ENCODE peak calls at places on chromosome 10, in five cellular contexts. R is neuronal stem cell, H is colonic mucosa, S is SK-N-SH, Q is mammary epithelial cell. B is an unnamed sample.

GRCh38 chr10:13717936-13718772 is 131.4 kb downstream of the PRPF18 start:
- DNase-seq in R (no peak), H (peak; percentile 67), S (no peak), Q (peak; percentile 82), B (no peak)

GRCh38 chr10:75430000-75430763 is 1.2 kb upstream of the LRMDA start:
- DNase-seq in R (peak; percentile 73), H (peak; percentile 73), S (no peak), Q (peak; percentile 77), B (peak; percentile 45)

GRCh38 chr10:50850576-50851340 is 34.7 kb downstream of the A1CF start:
- DNase-seq in R (peak; percentile 37), H (no peak), S (no peak), Q (no peak), B (peak; percentile 2)

GRCh38 chr10:97320480-97321031 is 1.5 kb downstream of the FRAT1 start:
- DNase-seq in R (no peak), H (peak; percentile 36), S (peak; percentile 27), Q (no peak), B (no peak)

GRCh38 chr10:106255111-106255510 is 909.4 kb downstream of the SORCS1 start:
- DNase-seq in R (no peak), H (no peak), S (no peak), Q (no peak), B (no peak)

GRCh38 chr10:36236931-36237330 is 594.8 kb upstream of the FZD8 start:
- DNase-seq in R (no peak), H (no peak), S (no peak), Q (peak; percentile 28), B (no peak)

GRCh38 chr10:43211030-43211429 is 55.8 kb downstream of the RASGEF1A start:
- DNase-seq in R (no peak), H (no peak), S (no peak), Q (peak; percentile 17), B (no peak)

GRCh38 chr10:128494665-128495064 is 368.4 kb upstream of the MKI67 start:
- DNase-seq in R (no peak), H (no peak), S (no peak), Q (no peak), B (no peak)

GRCh38 chr10:122632561-122632960 is 67.1 kb downstream of the C10orf120 start:
- DNase-seq in R (no peak), H (no peak), S (no peak), Q (no peak), B (no peak)

GRCh38 chr10:119726291-119727261 is 726 bp downstream of the INPP5F start:
- DNase-seq in R (no peak), H (peak; percentile 56), S (peak; percentile 84), Q (no peak), B (peak; percentile 29)

GRCh38 chr10:88315746-88316145 is 267.4 kb downstream of the RNLS start:
- DNase-seq in R (no peak), H (no peak), S (no peak), Q (no peak), B (no peak)

DNA sequence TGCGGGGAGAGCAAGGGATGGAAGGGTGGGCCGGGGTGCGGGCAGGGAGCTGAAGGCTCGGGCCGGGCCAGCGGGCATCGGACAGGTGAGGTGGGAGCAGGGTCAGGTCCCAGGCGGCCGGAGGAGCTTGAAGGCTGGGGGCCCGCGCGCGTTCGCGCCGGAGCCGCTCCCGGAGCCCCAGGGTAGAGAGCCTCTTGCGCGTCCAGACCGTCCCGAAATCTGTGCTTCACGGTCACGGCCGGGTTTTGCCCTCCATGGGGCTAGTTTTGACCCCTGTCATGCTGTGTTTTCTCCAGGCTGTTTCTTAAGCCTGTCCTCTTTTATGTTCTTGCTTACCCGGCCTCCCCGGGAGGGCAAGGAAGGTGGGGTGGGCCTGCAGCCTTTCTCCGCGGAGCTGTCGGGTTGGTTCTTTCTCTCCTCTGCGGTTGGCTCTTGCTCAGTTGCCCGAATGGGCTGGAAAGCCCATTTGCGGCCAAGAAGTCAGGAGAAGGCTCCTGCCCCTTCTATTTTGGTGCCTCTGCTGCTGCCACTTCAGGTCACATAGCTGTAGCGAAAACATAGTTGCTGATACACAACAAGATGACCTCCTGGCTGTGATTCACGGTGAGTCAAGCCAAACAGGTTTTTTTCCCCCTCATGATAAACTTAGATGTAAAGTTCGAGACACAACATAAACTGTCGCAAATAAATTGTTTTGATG is 650 bp downstream of the UBE2D1 start:
- DNase-seq in R (no peak), H (peak; percentile 39), S (no peak), Q (peak; percentile 73), B (peak; percentile 63)
- H3K9ac ChIP-seq in R (peak overlapping the region; percentile 89), H (peak overlapping the region; percentile 78), S (peak overlapping the region; percentile 87), Q (peak overlapping the region; percentile 77), B (peak overlapping the region; percentile 82)

GRCh38 chr10:24920907-24921881 is 31.2 kb downstream of the PRTFDC1 start:
- DNase-seq in R (no peak), H (peak; percentile 41), S (peak; percentile 4), Q (peak; percentile 86), B (peak; percentile 93)
- H3K9ac ChIP-seq in R (no peak overlapping the region), H (no peak overlapping the region), S (peak overlapping the region; percentile 24), Q (no peak overlapping the region), B (peak overlapping the region; percentile 17)

DNA sequence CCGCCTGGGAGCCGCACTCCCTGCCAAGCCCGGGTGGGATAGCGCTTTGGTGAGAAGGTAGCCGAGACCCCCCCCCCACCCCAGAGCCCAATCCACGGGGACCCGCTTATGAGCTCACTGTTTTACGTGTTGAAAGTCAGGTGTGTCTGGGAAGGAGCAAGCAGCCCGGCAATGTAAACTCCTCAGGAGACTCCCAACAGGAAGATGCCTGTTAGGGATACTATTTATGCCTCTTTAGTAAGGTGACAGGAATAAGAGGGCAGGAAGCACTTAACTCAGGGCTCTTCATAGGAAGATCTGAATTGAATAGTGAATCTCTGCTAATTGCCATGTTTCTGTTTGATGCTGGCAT is 367 bp upstream of the ARHGAP22 start:
- DNase-seq in R (no peak), H (no peak), S (no peak), Q (peak; percentile 44), B (peak; percentile 36)
- H3K9ac ChIP-seq in R (no peak overlapping the region), H (no peak overlapping the region), S (peak overlapping the region; percentile 52), Q (no peak overlapping the region), B (peak overlapping the region; percentile 49)

GRCh38 chr10:8456386-8456785 is 401.9 kb downstream of the GATA3 start:
- DNase-seq in R (no peak), H (no peak), S (no peak), Q (peak; percentile 12), B (no peak)

GRCh38 chr10:8449909-8450308 is 395.4 kb downstream of the GATA3 start:
- DNase-seq in R (no peak), H (no peak), S (no peak), Q (no peak), B (no peak)

GRCh38 chr10:8454357-8454756 is 399.9 kb downstream of the GATA3 start:
- DNase-seq in R (no peak), H (no peak), S (no peak), Q (no peak), B (no peak)

GRCh38 chr10:8453587-8453986 is 399.1 kb downstream of the GATA3 start:
- DNase-seq in R (no peak), H (no peak), S (no peak), Q (peak; percentile 63), B (peak; percentile 16)
- H3K9ac ChIP-seq in R (no peak overlapping the region), H (no peak overlapping the region), S (no peak overlapping the region), Q (no peak overlapping the region), B (no peak overlapping the region)

GRCh38 chr10:132993271-132994260 is 51.2 kb upstream of the CFAP46 start:
- DNase-seq in R (no peak), H (no peak), S (no peak), Q (no peak), B (no peak)
- H3K9ac ChIP-seq in R (peak overlapping the region; percentile 60), H (no peak overlapping the region), S (no peak overlapping the region), Q (no peak overlapping the region), B (no peak overlapping the region)